ENCODE peak calls at places on chromosomes 16 and 17, in eight cellular contexts. O, N, H, W, B, R, U and G are unnamed samples.

GRCh38 chr16:49158029-49158642 is 123.5 kb downstream of the CBLN1 start:
- DNase-seq in O (no peak), N (no peak), H (peak), W (peak), B (no peak), R (no peak), U (no peak), G (peak)

GRCh38 chr17:13074026-13074425 is 56.2 kb upstream of the ELAC2 start:
- DNase-seq in O (no peak), N (no peak), H (no peak), W (no peak), B (no peak), R (no peak), U (no peak), G (peak)

GRCh38 chr17:75933836-75934235 is 7.0 kb downstream of the FBF1 start:
- DNase-seq in O (no peak), N (no peak), H (no peak), W (no peak), B (no peak), R (no peak), U (no peak), G (no peak)

GRCh38 chr17:70523407-70523806 is 354.1 kb downstream of the KCNJ2 start:
- DNase-seq in O (peak), N (no peak), H (no peak), W (no peak), B (no peak), R (no peak), U (no peak), G (no peak)

GRCh38 chr17:39624313-39624712 is 2.4 kb upstream of the PPP1R1B start:
- DNase-seq in O (no peak), N (no peak), H (no peak), W (no peak), B (no peak), R (no peak), U (no peak), G (no peak)

GRCh38 chr17:17035490-17035889 is 6.8 kb upstream of the MPRIP start:
- DNase-seq in O (no peak), N (no peak), H (no peak), W (no peak), B (no peak), R (no peak), U (no peak), G (no peak)

GRCh38 chr17:64028874-64029464 is 8.5 kb upstream of the ICAM2 start:
- DNase-seq in O (peak), N (peak), H (peak), W (peak), B (no peak), R (peak), U (peak), G (no peak)

GRCh38 chr16:65779196-65779595 is 587.3 kb upstream of the CDH5 start:
- DNase-seq in O (no peak), N (no peak), H (no peak), W (no peak), B (no peak), R (no peak), U (no peak), G (no peak)

GRCh38 chr17:74441537-74441936 is 9.6 kb downstream of the GPRC5C start:
- DNase-seq in O (no peak), N (no peak), H (no peak), W (no peak), B (no peak), R (no peak), U (no peak), G (no peak)

GRCh38 chr17:16915752-16916556 is 56.0 kb downstream of the TNFRSF13B start:
- DNase-seq in O (peak), N (no peak), H (peak), W (no peak), B (no peak), R (peak), U (peak), G (no peak)

GRCh38 chr16:11258553-11259287 is 2.7 kb upstream of the SOCS1 start:
- DNase-seq in O (no peak), N (no peak), H (peak), W (no peak), B (no peak), R (peak), U (peak), G (no peak)

GRCh38 chr16:14283786-14284185 is 212.7 kb downstream of the MRTFB start:
- DNase-seq in O (no peak), N (no peak), H (no peak), W (no peak), B (no peak), R (no peak), U (no peak), G (no peak)

GRCh38 chr16:1918312-1918889 is at the start of gene HS3ST6:
- DNase-seq in O (no peak), N (no peak), H (no peak), W (no peak), B (no peak), R (no peak), U (no peak), G (no peak)

GRCh38 chr17:50221500-50222480 is 20.4 kb upstream of the COL1A1 start:
- DNase-seq in O (no peak), N (no peak), H (no peak), W (no peak), B (no peak), R (no peak), U (peak), G (no peak)

GRCh38 chr17:74833501-74834361 is 26.0 kb downstream of the GRIN2C start:
- DNase-seq in O (no peak), N (no peak), H (peak), W (no peak), B (no peak), R (no peak), U (peak), G (no peak)

GRCh38 chr17:73653810-73654209 is 9.6 kb upstream of the SDK2 start:
- DNase-seq in O (no peak), N (no peak), H (no peak), W (no peak), B (no peak), R (no peak), U (no peak), G (no peak)

GRCh38 chr16:71520550-71520949 is 5.7 kb upstream of the CHST4 start:
- DNase-seq in O (no peak), N (no peak), H (no peak), W (no peak), B (no peak), R (no peak), U (no peak), G (peak)

GRCh38 chr16:10959161-10959560 is 14.8 kb downstream of the CLEC16A start:
- DNase-seq in O (no peak), N (no peak), H (no peak), W (no peak), B (no peak), R (no peak), U (no peak), G (no peak)